ENCODE peak calls at places on chromosomes 5 and 9, in ten cellular contexts. D is fibroblast of lung; E is stimulated activated CD4-positive, alpha-beta T cell treated with anti-CD3 and anti-CD28 coated beads, Interleukin-2, amount 100 ng/mL, for 48 hours; Q is NCI-H1436; P is activated CD4-positive, alpha-beta T cell treated with anti-CD3 and anti-CD28 coated beads, Interleukin-2, amount 50 U/mL, for 48 hours; T is caudate nucleus; I is GM20000; U is Calu3; A is activated T-cell treated with anti-CD3 and anti-CD28 coated beads for 4 hours; M is left ventricle myocardium inferior. R is an unnamed sample.

GRCh38 chr5:96790851-96791513 is 16.8 kb downstream of the ERAP1 start:
- DNase-seq in D (peak; percentile 54), E (no peak), Q (no peak), P (no peak), T (no peak), I (no peak), U (no peak), A (no peak), M (no peak), R (no peak)

GRCh38 chr9:96651626-96652025 is 3.5 kb downstream of the PRXL2C start:
- DNase-seq in D (peak; percentile 69), E (no peak), Q (no peak), P (no peak), T (no peak), I (peak; percentile 40), U (no peak), A (no peak), M (no peak), R (peak; percentile 2)

GRCh38 chr5:1975406-1975715 is 92.6 kb upstream of the IRX4 start:
- DNase-seq in D (no peak), E (no peak), Q (no peak), P (no peak), T (no peak), I (no peak), U (no peak), A (no peak), M (no peak), R (peak; percentile 58)

GRCh38 chr9:129012893-129013448 is 15.2 kb downstream of the SH3GLB2 start:
- DNase-seq in D (no peak), E (no peak), Q (no peak), P (no peak), T (no peak), I (no peak), U (no peak), A (no peak), M (no peak), R (no peak)

GRCh38 chr5:61280205-61280604 is 51.9 kb upstream of the ZSWIM6 start:
- DNase-seq in D (peak; percentile 85), E (no peak), Q (peak; percentile 91), P (no peak), T (no peak), I (no peak), U (peak; percentile 70), A (peak; percentile 9), M (no peak), R (peak; percentile 89)

GRCh38 chr9:110101531-110102161 is 106.3 kb downstream of the C9orf152 start:
- DNase-seq in D (peak; percentile 68), E (no peak), Q (no peak), P (no peak), T (no peak), I (peak; percentile 71), U (no peak), A (no peak), M (peak; percentile 25), R (no peak)

GRCh38 chr9:96420468-96421219 is 2.5 kb upstream of the ZNF367 start:
- DNase-seq in D (peak; percentile 84), E (peak; percentile 12), Q (peak; percentile 12), P (peak; percentile 36), T (peak; percentile 39), I (peak; percentile 39), U (peak; percentile 64), A (no peak), M (no peak), R (no peak)

GRCh38 chr5:145887976-145888574 is 15.3 kb upstream of the GRXCR2 start:
- DNase-seq in D (peak; percentile 70), E (no peak), Q (no peak), P (no peak), T (peak; percentile 9), I (no peak), U (peak; percentile 72), A (no peak), M (no peak), R (no peak)

GRCh38 chr9:137606734-137607138 is 1.2 kb downstream of the ARRDC1 start:
- DNase-seq in D (no peak), E (no peak), Q (no peak), P (no peak), T (no peak), I (no peak), U (no peak), A (no peak), M (no peak), R (no peak)

GRCh38 chr5:861442-862366 is 10.9 kb upstream of the ZDHHC11 start:
- DNase-seq in D (no peak), E (no peak), Q (no peak), P (no peak), T (no peak), I (no peak), U (no peak), A (no peak), M (no peak), R (no peak)

GRCh38 chr9:14766299-14766698 is 43.8 kb upstream of the CER1 start:
- DNase-seq in D (no peak), E (no peak), Q (no peak), P (no peak), T (no peak), I (no peak), U (no peak), A (no peak), M (no peak), R (no peak)

GRCh38 chr5:168706655-168707069 is 127.5 kb upstream of the PANK3 start:
- DNase-seq in D (peak; percentile 20), E (peak; percentile 24), Q (peak; percentile 4), P (peak; percentile 37), T (peak; percentile 60), I (no peak), U (peak; percentile 66), A (no peak), M (no peak), R (peak; percentile 13)

GRCh38 chr9:347667-348292 is 133.1 kb downstream of the DOCK8 start:
- DNase-seq in D (peak; percentile 30), E (no peak), Q (peak; percentile 3), P (no peak), T (no peak), I (no peak), U (no peak), A (no peak), M (no peak), R (no peak)

GRCh38 chr9:30774326-30774725 is 1610.1 kb upstream of the ACO1 start:
- DNase-seq in D (no peak), E (no peak), Q (no peak), P (no peak), T (no peak), I (no peak), U (no peak), A (no peak), M (no peak), R (no peak)

GRCh38 chr5:132961887-132962286 is 1.5 kb downstream of the AFF4 start:
- DNase-seq in D (peak; percentile 73), E (no peak), Q (no peak), P (no peak), T (no peak), I (no peak), U (no peak), A (no peak), M (no peak), R (no peak)

R was measured in NCI-H1105.